ENCODE peak calls at places on chromosomes 4 and X, in seven cellular contexts. V is foreskin keratinocyte, R is psoas muscle, I is neuronal stem cell, M is breast epithelium, Q is tibial nerve, B is epithelial cell of prostate. H is an unnamed sample.

GRCh38 chr4:83276299-83277040 is 8.1 kb downstream of the COQ2 start:
- DNase-seq in V (no peak), R (no peak), I (no peak), M (no peak), Q (no peak), B (no peak), H (no peak)

GRCh38 chr4:159764343-159764952 is 661.6 kb downstream of the RAPGEF2 start:
- DNase-seq in V (peak), R (no peak), I (peak), M (no peak), Q (no peak), B (peak), H (no peak)

GRCh38 chr4:740656-741282 is 35.1 kb downstream of the PCGF3 start:
- DNase-seq in V (no peak), R (peak), I (no peak), M (no peak), Q (no peak), B (no peak), H (no peak)

GRCh38 chr4:122003335-122003734 is 51.5 kb upstream of the TRPC3 start:
- DNase-seq in V (no peak), R (peak), I (peak), M (no peak), Q (no peak), B (no peak), H (no peak)

GRCh38 chr4:20618010-20618409 is 82.2 kb upstream of the PACRGL start:
- DNase-seq in V (no peak), R (peak), I (peak), M (no peak), Q (no peak), B (no peak), H (no peak)

GRCh38 chr4:86356425-86356824 is 3.4 kb downstream of the MAPK10 start:
- DNase-seq in V (no peak), R (no peak), I (no peak), M (no peak), Q (no peak), B (no peak), H (no peak)

GRCh38 chr4:43089730-43090129 is 197.2 kb downstream of the GRXCR1 start:
- DNase-seq in V (peak), R (no peak), I (no peak), M (no peak), Q (no peak), B (peak), H (no peak)

GRCh38 chr4:42656986-42657792 is at the start of gene ATP8A1:
- DNase-seq in V (peak), R (peak), I (peak), M (peak), Q (peak), B (no peak), H (peak)

DNA sequence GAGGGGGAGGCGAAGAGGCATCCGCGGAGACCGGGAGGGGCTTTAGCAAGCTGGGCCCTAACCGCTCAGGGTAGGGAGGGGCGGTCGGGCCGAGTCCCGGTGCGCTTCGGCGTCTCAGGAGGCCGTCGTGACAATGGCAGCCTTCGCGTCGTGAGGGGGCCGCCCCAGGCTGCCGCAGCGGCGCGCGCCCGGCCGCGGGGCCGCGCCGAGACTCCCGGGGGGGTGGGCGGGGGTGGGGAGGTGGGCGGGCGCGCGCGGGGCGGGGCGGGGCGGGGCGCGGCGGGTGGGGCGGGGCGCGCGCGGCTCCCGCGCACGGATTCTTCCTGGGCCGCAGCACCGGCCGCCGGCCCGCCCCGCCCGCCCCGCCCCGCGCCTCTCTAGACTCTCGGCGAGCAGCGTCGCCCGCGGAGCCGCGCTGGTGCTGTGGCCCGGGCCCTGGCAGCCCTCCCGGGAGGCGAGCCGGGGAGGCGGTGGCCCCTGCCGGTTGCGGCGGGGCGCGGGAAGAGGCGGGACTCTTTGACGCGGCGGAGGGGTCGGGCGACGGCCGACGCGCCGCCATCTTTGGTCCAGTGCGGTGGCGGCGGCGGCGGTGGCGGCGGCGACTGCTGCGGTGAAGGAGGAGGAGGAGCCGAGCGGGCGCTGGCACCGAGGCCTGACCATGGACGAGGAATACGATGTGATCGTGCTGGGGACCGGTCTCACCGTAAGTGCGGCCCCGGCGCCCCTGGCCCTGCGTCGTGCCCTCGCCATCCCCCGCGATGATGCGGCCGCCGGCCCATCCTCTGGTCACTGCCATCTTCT is at the start of gene GDI1:
- DNase-seq in V (no peak), R (peak), I (no peak), M (no peak), Q (no peak), B (no peak), H (peak)
- H3K27ac ChIP-seq in V (peak), R (peak), I (peak), M (peak), Q (peak), B (peak), H (peak)

DNA sequence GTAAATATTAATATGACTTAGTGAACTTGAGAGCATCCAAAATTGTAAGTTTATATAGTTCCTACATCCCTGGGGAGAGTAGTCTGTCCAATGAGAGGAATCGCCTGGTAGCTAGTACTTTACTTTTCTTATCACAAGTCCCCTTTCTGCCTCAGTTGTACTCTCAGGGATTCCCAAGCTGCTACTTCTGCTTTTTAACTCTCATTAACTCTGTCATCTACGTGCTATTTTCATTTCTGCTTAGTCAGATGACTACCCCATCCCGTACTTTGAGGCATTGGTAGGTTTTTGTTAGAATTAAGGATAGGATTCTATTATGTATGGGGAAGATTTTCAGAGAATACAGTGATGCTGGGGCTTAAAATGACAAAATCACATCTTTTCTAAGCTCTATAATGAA is 24.7 kb downstream of the RBPJ start:
- DNase-seq in V (no peak), R (no peak), I (no peak), M (no peak), Q (no peak), B (no peak), H (no peak)
- H3K27ac ChIP-seq in V (no peak), R (no peak), I (no peak), M (no peak), Q (no peak), B (no peak), H (peak)

GRCh38 chr4:123125477-123125876 is 203.1 kb upstream of the NUDT6 start:
- DNase-seq in V (no peak), R (no peak), I (no peak), M (no peak), Q (no peak), B (no peak), H (no peak)

GRCh38 chr4:123120473-123120872 is 198.1 kb upstream of the NUDT6 start:
- DNase-seq in V (peak), R (no peak), I (no peak), M (no peak), Q (no peak), B (peak), H (no peak)

GRCh38 chr4:123127218-123127617 is 204.8 kb upstream of the NUDT6 start:
- DNase-seq in V (no peak), R (no peak), I (no peak), M (no peak), Q (no peak), B (no peak), H (no peak)

GRCh38 chr4:123116412-123116811 is 194.0 kb upstream of the NUDT6 start:
- DNase-seq in V (no peak), R (no peak), I (no peak), M (no peak), Q (no peak), B (no peak), H (no peak)

GRCh38 chr4:123121241-123121907 is 199.0 kb upstream of the NUDT6 start:
- DNase-seq in V (no peak), R (no peak), I (no peak), M (no peak), Q (no peak), B (no peak), H (no peak)
- H3K27ac ChIP-seq in V (no peak), R (no peak), I (no peak), M (no peak), Q (no peak), B (peak), H (no peak)

DNA sequence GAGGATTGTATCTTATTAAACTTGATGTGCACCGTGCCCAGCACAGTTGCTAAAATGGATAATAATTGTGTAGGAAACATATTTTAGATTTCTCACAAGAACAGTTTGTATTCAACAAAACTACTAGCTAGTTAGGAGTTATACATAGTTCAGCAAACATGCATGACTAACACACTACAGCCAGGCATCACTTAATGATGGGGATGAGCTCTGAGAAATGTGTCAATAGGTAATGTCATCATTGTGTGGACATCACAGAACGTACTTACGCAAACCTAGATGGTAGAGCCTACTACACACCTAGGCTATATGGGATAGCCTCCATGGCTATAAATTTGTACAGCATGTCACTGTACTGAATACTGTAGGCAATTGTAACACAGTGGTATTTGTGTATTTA is 245.4 kb downstream of the FBXW7 start:
- DNase-seq in V (no peak), R (no peak), I (no peak), M (no peak), Q (no peak), B (no peak), H (no peak)
- H3K27ac ChIP-seq in V (no peak), R (no peak), I (no peak), M (no peak), Q (no peak), B (no peak), H (no peak)

GRCh38 chr4:185813133-185813532 is 1.1 kb upstream of the SORBS2 start:
- DNase-seq in V (no peak), R (no peak), I (no peak), M (no peak), Q (no peak), B (no peak), H (no peak)

GRCh38 chr4:185811509-185812364 is at the start of gene SORBS2:
- DNase-seq in V (peak), R (no peak), I (no peak), M (peak), Q (no peak), B (no peak), H (peak)

GRCh38 chr4:185810746-185811508 is 1.1 kb downstream of the SORBS2 start:
- DNase-seq in V (no peak), R (no peak), I (peak), M (no peak), Q (no peak), B (no peak), H (no peak)

GRCh38 chr4:185805979-185806378 is 6.0 kb downstream of the SORBS2 start:
- DNase-seq in V (no peak), R (no peak), I (no peak), M (no peak), Q (no peak), B (no peak), H (no peak)

DNA sequence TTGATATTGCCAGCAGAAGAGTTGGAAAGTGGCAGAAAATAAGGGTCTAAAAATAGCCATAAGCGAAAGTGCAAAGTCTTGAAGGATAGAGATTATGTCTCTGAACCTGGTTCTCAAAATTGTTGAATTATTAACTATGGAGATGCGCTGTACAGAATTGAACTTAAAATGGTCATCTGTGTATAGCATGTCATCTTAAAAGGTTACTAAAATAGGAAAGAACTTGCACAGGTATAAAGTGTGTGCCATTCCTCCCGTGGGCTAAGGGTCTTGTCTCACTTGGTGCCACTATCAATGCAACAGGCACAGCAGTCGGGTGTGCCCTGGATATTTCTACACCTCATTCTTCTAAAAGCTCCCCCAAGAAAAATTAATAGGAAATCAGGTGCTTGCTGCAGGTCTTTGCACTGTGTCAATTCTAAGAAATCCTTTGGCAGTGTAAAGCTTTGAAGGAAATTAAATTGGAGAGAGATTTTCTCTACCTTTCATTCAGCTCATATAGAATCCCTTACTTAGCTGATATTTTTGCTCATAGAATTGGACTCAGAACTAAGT is 2.4 kb downstream of the SORBS2 start:
- DNase-seq in V (no peak), R (no peak), I (no peak), M (no peak), Q (no peak), B (no peak), H (no peak)
- H3K27ac ChIP-seq in V (no peak), R (no peak), I (peak), M (peak), Q (no peak), B (no peak), H (peak)

GRCh38 chr4:7366180-7366957 is 68.4 kb downstream of the PSAPL1 start:
- DNase-seq in V (no peak), R (no peak), I (no peak), M (no peak), Q (no peak), B (no peak), H (no peak)
- H3K27ac ChIP-seq in V (no peak), R (no peak), I (no peak), M (no peak), Q (no peak), B (no peak), H (peak)

DNA sequence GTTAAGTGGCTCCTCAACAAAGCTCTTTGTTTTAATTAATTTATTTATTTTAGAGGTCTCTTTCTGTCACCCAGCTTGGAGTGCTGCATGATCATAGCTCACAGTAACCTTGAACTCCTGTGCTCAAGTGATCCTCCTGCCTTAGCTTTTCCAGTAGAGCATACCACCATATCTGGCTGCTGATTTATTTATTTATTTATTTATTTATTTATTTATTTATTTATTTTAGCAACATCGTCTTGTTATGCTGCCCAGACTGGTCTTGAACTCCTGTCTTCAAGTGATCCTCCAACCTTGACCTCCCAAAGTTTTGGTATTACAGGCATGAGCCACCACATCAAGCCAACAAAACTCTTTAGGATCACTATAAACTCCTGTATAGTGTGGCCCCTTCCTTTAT is 15.8 kb upstream of the KLF8 start:
- DNase-seq in V (no peak), R (no peak), I (no peak), M (no peak), Q (no peak), B (no peak), H (no peak)
- H3K27ac ChIP-seq in V (no peak), R (no peak), I (no peak), M (no peak), Q (no peak), B (no peak), H (no peak)

GRCh38 chr4:4990329-4990728 is 28.9 kb downstream of the CYTL1 start:
- DNase-seq in V (no peak), R (no peak), I (no peak), M (no peak), Q (no peak), B (no peak), H (no peak)
- H3K27ac ChIP-seq in V (no peak), R (no peak), I (no peak), M (no peak), Q (no peak), B (no peak), H (no peak)

GRCh38 chr4:3762753-3763511 is 3.3 kb upstream of the ADRA2C start:
- DNase-seq in V (no peak), R (no peak), I (no peak), M (no peak), Q (no peak), B (no peak), H (no peak)
- H3K27ac ChIP-seq in V (no peak), R (no peak), I (no peak), M (no peak), Q (no peak), B (no peak), H (no peak)

DNA sequence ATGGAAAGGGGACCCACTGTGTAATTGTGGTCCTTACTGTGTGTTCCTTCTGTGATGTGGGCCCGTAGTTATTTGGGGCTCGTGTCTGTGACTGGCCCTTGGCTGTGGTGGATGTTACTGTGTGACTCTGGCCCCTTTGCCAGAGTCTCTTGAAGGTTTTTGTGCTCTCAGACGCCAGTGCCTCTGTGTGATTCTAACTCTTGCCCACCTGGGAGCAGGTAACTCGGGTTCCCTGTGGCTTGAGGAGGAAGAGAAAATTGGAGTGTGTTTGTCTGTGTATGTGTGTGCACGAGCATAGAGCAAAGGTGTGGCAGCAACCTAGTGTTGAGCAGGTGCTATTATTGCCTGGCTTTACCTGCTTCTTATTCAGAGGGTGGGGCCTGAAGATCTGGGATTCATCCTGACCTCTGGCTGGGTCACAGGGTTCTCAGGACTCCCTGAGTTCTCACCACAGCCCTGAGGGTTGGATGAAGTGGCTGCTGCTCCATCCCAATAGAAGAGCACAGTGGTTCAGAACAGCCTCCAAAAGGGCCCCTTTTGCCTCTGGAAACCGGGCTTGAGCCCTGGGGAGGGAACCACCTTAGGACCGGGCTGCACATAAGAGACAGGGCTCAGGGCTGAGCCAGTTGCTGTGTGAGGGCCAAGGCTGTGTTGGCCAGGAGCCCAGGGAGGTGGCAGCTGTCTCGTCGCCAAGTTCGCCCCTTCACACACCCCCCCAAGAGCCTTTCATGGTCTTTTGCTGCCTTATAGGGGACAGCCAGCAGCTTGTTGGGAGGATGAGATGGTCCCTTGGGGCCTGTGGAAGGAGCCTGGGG is 1.3 kb downstream of the RBM10 start:
- DNase-seq in V (no peak), R (no peak), I (no peak), M (no peak), Q (no peak), B (no peak), H (no peak)
- H3K27ac ChIP-seq in V (no peak), R (peak), I (no peak), M (peak), Q (peak), B (peak), H (peak)